ENCODE peak calls at places on chromosomes 4 and X, in six cellular contexts. F is frontal cortex, D is SW 1271, E is AG10803, B is Calu3, R is nucleus accumbens. C is an unnamed sample.

GRCh38 chr4:2792711-2793577 is at the start of gene SH3BP2:
- DNase-seq in D (peak), E (peak), B (peak), F (peak), R (peak), C (no peak)

GRCh38 chr4:51963871-51964513 is 56.2 kb downstream of the LRRC66 start:
- DNase-seq in B (no peak), D (no peak), R (no peak), F (no peak), E (no peak), C (no peak)

GRCh38 chr4:97720869-97721432 is 422.3 kb downstream of the STPG2 start:
- DNase-seq in D (peak), B (peak), E (no peak), R (no peak), F (no peak), C (peak)

GRCh38 chr4:187128971-187129370 is 405.3 kb upstream of the FAT1 start:
- DNase-seq in F (no peak), R (no peak), D (no peak), E (peak), B (no peak), C (peak)

GRCh38 chr4:75180790-75181776 is 248.2 kb downstream of the PARM1 start:
- DNase-seq in D (no peak), F (no peak), R (no peak), B (peak), E (peak), C (no peak)

GRCh38 chr4:7703669-7704068 is 236.0 kb downstream of the AFAP1 start:
- DNase-seq in E (no peak), D (no peak), B (no peak), R (no peak), F (no peak), C (no peak)

GRCh38 chr4:95980877-95981360 is 141.0 kb downstream of the PDHA2 start:
- DNase-seq in D (no peak), B (no peak), F (no peak), R (no peak), E (no peak), C (no peak)

GRCh38 chr4:145345401-145345800 is 136.3 kb upstream of the SMAD1 start:
- DNase-seq in R (no peak), B (no peak), D (no peak), F (no peak), E (peak), C (no peak)

GRCh38 chr4:185919107-185919506 is 107.1 kb upstream of the SORBS2 start:
- DNase-seq in D (no peak), E (no peak), F (no peak), B (no peak), R (no peak), C (peak)

GRCh38 chrX:101348452-101349222 is at the start of gene TIMM8A:
- DNase-seq in F (peak), R (peak), D (peak), B (peak), E (peak), C (peak)

GRCh38 chr4:141826260-141826659 is 189.9 kb downstream of the IL15 start:
- DNase-seq in F (no peak), R (no peak), D (no peak), B (no peak), E (no peak), C (no peak)

GRCh38 chr4:23717528-23718248 is 172.2 kb downstream of the PPARGC1A start:
- DNase-seq in D (peak), B (no peak), R (no peak), E (peak), F (no peak), C (no peak)

GRCh38 chrX:155246748-155247147 is 17.5 kb downstream of the RAB39B start:
- DNase-seq in R (no peak), F (no peak), D (no peak), B (no peak), E (no peak), C (no peak)

GRCh38 chr4:153137168-153137567 is 67.1 kb upstream of the TRIM2 start:
- DNase-seq in D (no peak), E (peak), R (no peak), B (peak), F (no peak), C (peak)

GRCh38 chrX:149365061-149365460 is 140.0 kb downstream of the IDS start:
- DNase-seq in R (no peak), F (no peak), D (no peak), E (peak), B (no peak), C (no peak)

GRCh38 chr4:152696764-152697250 is 17.0 kb upstream of the TMEM154 start:
- DNase-seq in B (peak), R (no peak), D (no peak), F (peak), E (no peak), C (peak)

GRCh38 chrX:132023117-132023895 is at the start of gene STK26:
- DNase-seq in B (peak), E (peak), R (no peak), D (peak), F (no peak), C (peak)

GRCh38 chr4:147964519-147964918 is 232.6 kb downstream of the ARHGAP10 start:
- DNase-seq in F (no peak), B (no peak), D (no peak), R (no peak), E (no peak), C (no peak)

C was measured in putamen.